ENCODE peak calls at places on chromosomes 1 and 21, in seven cellular contexts. J is left ventricle myocardium inferior, R is ascending aorta, F is psoas muscle, P is heart left ventricle, G is AG04450, N is body of pancreas. A is an unnamed sample. For H3K9me3, the result is how much of the 10 kb centered on the place peaks cover.

GRCh38 chr1:27436204-27437159 is 44.1 kb downstream of the GPR3 start:
- DNase-seq in J (no peak), R (no peak), F (no peak), P (no peak), G (no peak), N (no peak), A (no peak)

GRCh38 chr21:28473530-28474225 is 519.0 kb downstream of the LTN1 start:
- DNase-seq in J (no peak), R (no peak), F (no peak), P (no peak), G (no peak), N (no peak), A (no peak)

GRCh38 chr21:45418301-45419071 is 13.5 kb downstream of the COL18A1 start:
- DNase-seq in J (peak), R (peak), F (peak), P (peak), G (no peak), N (peak), A (no peak)

GRCh38 chr1:58887059-58887458 is 103.2 kb upstream of the JUN start:
- DNase-seq in J (no peak), R (no peak), F (no peak), P (no peak), G (no peak), N (no peak), A (no peak)

GRCh38 chr1:163379801-163380200 is 58.0 kb downstream of the NUF2 start:
- DNase-seq in J (no peak), R (no peak), F (no peak), P (no peak), G (no peak), N (no peak), A (no peak)

GRCh38 chr1:15610167-15610566 is 7.1 kb upstream of the DDI2 start:
- DNase-seq in J (no peak), R (no peak), F (no peak), P (no peak), G (no peak), N (no peak), A (no peak)

GRCh38 chr1:213415686-213416380 is 364.8 kb downstream of the RPS6KC1 start:
- DNase-seq in J (no peak), R (no peak), F (no peak), P (no peak), G (no peak), N (no peak), A (no peak)

GRCh38 chr21:38769253-38769780 is 36.4 kb upstream of the ETS2 start:
- DNase-seq in J (no peak), R (peak), F (no peak), P (no peak), G (peak), N (no peak), A (no peak)

GRCh38 chr1:206540044-206540758 is 32.9 kb downstream of the RASSF5 start:
- DNase-seq in J (no peak), R (peak), F (peak), P (peak), G (no peak), N (peak), A (no peak)

GRCh38 chr1:36602189-36602588 is 119.5 kb upstream of the CSF3R start:
- DNase-seq in J (no peak), R (no peak), F (no peak), P (no peak), G (no peak), N (no peak), A (no peak)

GRCh38 chr1:12617901-12618660 is at the start of gene DHRS3:
- DNase-seq in J (peak), R (peak), F (peak), P (peak), G (no peak), N (peak), A (no peak)

GRCh38 chr1:72101840-72102632 is 180.3 kb downstream of the NEGR1 start:
- DNase-seq in J (no peak), R (no peak), F (no peak), P (no peak), G (no peak), N (no peak), A (no peak)

GRCh38 chr1:1142844-1143243 is 27.0 kb upstream of the C1orf159 start:
- DNase-seq in J (no peak), R (no peak), F (no peak), P (no peak), G (no peak), N (no peak), A (no peak)

GRCh38 chr1:53220171-53220961 is at the start of gene CZIB:
- DNase-seq in J (peak), R (peak), F (peak), P (peak), G (peak), N (peak), A (peak)

GRCh38 chr1:205301220-205301821 is 20.2 kb downstream of the NUAK2 start:
- DNase-seq in J (no peak), R (no peak), F (no peak), P (no peak), G (peak), N (peak), A (no peak)

GRCh38 chr1:44835738-44836675 is 7.0 kb downstream of the PTCH2 start:
- DNase-seq in J (peak), R (peak), F (peak), P (peak), G (peak), N (peak), A (peak)

GRCh38 chr1:58922302-58923089 is 138.6 kb upstream of the JUN start:
- DNase-seq in J (peak), R (no peak), F (peak), P (peak), G (no peak), N (peak), A (peak)

GRCh38 chr1:5917281-5917590 is 75.0 kb downstream of the NPHP4 start:
- DNase-seq in J (no peak), R (no peak), F (no peak), P (no peak), G (no peak), N (no peak), A (no peak)

GRCh38 chr21:31136891-31137290 is 98.6 kb upstream of the KRTAP19-8 start:
- DNase-seq in J (no peak), R (no peak), F (no peak), P (no peak), G (peak), N (peak), A (peak)

GRCh38 chr1:228210076-228210651 is 2.3 kb downstream of the OBSCN start:
- DNase-seq in J (peak), R (no peak), F (peak), P (peak), G (no peak), N (no peak), A (no peak)

GRCh38 chr1:154730251-154730650 is 122.3 kb upstream of the ADAR start:
- DNase-seq in J (no peak), R (no peak), F (no peak), P (no peak), G (no peak), N (no peak), A (no peak)

DNA sequence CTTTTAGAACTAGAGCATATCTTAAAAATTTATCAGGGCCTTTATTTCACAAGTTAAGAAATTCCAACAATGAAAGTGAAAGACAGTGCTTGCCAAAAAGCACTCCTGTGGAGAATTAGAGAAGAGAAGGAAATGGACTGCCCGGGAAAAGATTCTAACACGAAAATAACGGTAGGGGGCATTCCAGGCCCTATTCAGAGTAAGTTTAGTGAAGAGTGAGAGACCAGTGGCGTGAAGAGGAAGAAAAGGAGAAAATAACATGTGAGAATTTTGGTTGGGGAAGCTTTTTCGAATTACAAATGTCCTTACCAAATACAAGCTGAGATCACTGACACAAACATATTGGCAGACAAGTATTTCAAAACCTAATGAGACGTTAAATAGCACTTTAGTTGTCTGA is 38.4 kb upstream of the RBM34 start:
- DNase-seq in J (no peak), R (no peak), F (no peak), P (no peak), G (no peak), N (no peak), A (no peak)
- TF ChIP-seq CTCF in J (peak), R (no peak), F (peak), P (peak), G (peak), N (no peak), A (no peak)

GRCh38 chr1:18373151-18373550 is 107.6 kb upstream of the KLHDC7A start:
- DNase-seq in J (no peak), R (no peak), F (no peak), P (no peak), G (no peak), N (no peak), A (no peak)
- H3K9me3 ChIP-seq in J (under half), R (under half), F (under half), P (under half), G (under half), N (under half), A (under half)

DNA sequence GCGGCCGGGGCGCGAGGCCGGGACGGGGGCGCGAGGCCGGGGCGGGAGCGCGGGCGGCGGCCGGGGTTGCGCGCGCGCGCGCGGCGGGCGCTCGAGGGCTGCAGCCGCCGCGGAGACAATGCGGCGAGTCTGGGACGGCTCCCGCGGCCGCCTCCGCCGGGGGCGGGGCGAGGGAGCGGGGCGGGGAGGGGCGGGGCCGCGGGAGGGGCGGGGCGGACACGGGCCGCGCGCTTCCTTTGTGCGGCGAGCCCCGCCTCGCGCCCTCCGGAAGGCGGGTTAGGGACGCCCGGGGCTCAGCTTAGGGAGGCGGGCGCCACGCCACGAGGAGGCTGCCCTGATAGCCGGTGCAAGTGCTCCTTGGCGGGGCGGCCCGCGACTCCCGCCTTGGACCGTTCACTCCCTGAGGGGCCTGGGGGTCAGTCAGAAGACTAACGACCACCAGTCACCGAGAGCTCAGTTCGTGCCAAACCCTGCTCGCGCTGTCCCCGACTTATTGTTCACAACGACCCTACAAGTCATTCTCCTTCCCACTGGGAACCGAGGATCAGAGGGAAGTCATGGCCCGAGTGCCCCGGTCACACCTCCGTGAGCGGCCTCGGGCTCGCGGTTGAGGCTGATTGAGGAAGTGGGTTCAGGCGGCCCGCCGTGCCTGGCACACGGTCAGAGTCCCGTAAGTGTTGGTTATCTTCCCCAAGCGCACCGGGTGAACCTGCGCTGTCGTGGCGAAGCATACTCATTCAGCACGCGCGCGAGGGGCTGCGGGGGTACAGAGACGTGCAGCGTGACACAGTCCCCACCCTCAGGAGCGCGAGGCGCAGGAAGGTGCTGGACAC is 29.1 kb upstream of the A3GALT2 start:
- DNase-seq in J (peak), R (peak), F (peak), P (peak), G (no peak), N (peak), A (peak)
- TF ChIP-seq CTCF in J (no peak), R (no peak), F (no peak), P (no peak), G (no peak), N (no peak), A (no peak)

DNA sequence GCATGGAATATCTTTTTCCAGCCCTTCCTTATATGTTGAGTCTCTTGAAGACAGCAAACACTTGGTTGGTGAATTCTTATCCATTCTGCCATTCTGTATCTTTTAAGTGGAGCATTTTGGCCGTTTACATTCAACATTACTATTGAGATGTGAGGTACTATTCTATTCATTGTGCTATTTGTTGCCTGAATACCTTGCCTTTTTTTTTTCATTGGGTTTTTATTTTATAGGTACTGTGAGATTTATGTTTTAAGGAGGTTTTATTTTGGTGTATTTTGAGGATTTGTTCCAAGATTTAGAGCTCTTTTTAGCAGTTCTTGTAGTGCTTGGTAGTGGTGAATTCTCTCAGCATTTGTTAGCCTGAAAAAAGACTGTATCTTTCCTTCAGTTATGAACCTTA is 60.6 kb upstream of the ASPM start:
- DNase-seq in J (no peak), R (no peak), F (no peak), P (no peak), G (no peak), N (no peak), A (no peak)
- H3K9me3 ChIP-seq in J (under half), R (under half), F (under half), P (under half), G (under half), N (under half), A (under half)

DNA sequence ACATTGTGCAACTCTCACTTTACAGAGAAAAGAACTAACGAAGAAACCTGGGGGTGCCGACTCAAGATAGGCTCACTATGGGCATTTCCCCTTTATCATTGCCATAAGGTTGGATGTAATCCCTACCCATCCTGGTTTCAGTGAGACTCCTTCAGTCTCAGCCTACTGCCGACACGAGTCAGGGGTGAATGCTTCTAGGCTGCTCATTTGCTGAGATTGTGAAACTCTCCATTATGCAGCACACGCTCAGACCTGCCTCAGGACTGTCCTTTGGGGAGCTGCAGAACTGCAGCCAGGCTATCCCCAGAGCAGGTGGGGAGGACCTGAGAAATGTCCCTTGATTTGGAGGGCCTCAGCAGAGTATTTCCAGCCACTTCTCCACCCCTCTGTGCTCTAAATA is 22.2 kb downstream of the TSHB start:
- DNase-seq in J (no peak), R (no peak), F (no peak), P (no peak), G (no peak), N (no peak), A (no peak)
- TF ChIP-seq CTCF in J (no peak), R (no peak), F (no peak), P (no peak), G (no peak), N (no peak), A (no peak)

GRCh38 chr1:4064150-4064889 is 164.2 kb upstream of the C1orf174 start:
- DNase-seq in J (no peak), R (no peak), F (no peak), P (no peak), G (no peak), N (no peak), A (no peak)
- H3K9me3 ChIP-seq in J (under half), R (under half), F (under half), P (under half), G (half or more), N (under half), A (under half)

DNA sequence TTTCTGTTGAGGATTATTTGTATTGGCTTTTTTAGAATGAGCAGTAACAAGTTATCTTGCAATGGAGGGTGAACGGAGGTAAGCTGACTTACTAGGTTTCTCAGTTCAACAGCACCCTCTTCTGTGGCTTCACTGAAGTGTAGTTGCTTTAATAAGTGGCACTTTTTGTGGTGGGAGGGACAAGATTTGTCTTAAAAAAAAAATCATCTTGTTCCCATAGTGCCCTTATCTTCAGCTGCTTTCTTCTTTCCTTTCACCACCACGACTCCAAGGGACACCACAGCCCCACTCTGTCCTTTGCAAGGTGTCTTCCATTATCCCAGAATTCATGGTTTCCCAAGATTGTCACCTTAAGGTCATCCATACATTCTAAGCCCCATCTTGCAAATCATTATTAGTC is 92.9 kb downstream of the PIGK start:
- DNase-seq in J (no peak), R (no peak), F (no peak), P (no peak), G (peak), N (peak), A (peak)
- TF ChIP-seq CTCF in J (peak), R (peak), F (peak), P (peak), G (peak), N (no peak), A (peak)

GRCh38 chr1:118986839-118987430 is 1.2 kb downstream of the TBX15 start:
- DNase-seq in J (no peak), R (no peak), F (no peak), P (no peak), G (no peak), N (no peak), A (no peak)

GRCh38 chr1:118986291-118986838 is 1.8 kb downstream of the TBX15 start:
- DNase-seq in J (no peak), R (no peak), F (no peak), P (no peak), G (no peak), N (no peak), A (no peak)

GRCh38 chr1:118989006-118989736 is 1.0 kb upstream of the TBX15 start:
- DNase-seq in J (no peak), R (no peak), F (no peak), P (no peak), G (no peak), N (no peak), A (no peak)

GRCh38 chr1:118988186-118989005 is at the start of gene TBX15:
- DNase-seq in J (no peak), R (no peak), F (no peak), P (no peak), G (no peak), N (no peak), A (no peak)

DNA sequence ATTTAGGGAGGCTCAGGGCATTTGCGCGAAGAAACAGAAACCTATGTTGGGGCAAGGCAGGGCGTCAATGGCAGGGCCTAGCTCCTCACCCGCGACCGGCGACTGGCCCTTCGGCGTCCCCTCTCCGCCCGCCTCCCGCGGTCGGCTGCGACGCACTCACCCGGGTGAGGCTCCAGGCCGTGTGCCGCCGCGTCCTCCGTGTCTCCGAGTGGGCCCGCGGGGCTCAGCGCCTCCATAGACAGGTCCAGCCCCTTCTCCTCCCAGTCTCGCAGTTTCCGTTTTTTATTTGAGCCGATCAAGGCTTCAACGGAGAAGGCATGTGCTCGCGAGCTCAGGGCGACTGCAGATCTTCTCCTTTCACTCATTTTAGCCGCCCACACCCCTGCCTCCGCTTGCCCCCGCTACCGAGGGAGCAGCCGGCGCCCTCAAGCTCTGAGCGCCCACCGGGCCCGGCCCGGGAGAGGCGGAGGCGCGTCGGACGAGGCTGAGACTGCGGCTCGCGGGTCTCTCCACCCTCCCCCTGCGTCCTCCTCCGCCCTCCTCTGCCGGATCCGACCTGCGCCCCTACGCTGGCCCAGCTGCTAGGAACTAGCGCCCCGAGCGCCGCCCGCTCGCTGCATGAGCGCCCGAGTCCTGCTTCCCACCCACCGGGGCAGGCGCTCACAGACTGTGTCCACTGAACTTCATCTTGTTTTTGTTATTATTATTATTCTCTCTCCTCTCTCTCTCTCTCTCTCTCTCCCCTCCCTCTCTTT is 535 bp downstream of the TBX15 start:
- DNase-seq in J (no peak), R (no peak), F (peak), P (no peak), G (no peak), N (no peak), A (no peak)
- H3K9me3 ChIP-seq in J (under half), R (under half), F (under half), P (under half), G (under half), N (under half), A (under half)

A was measured in BE2C.